ENCODE peak calls at places on chromosome 21, in five cellular contexts. E, W, S, F and U are unnamed samples.

GRCh38 chr21:34703566-34703965 is 34.8 kb downstream of the CLIC6 start:
- DNase-seq in F (no peak), S (no peak), E (no peak), W (no peak), U (no peak)

GRCh38 chr21:17512245-17513213 is at the start of gene CXADR:
- DNase-seq in E (peak; percentile 96), S (peak; percentile 32), W (no peak), F (peak; percentile 24), U (peak; percentile 91)

GRCh38 chr21:39489380-39489924 is 37.7 kb downstream of the SH3BGR start:
- DNase-seq in W (no peak), S (no peak), E (no peak), F (no peak), U (no peak)

GRCh38 chr21:35491920-35492678 is 443.0 kb upstream of the RUNX1 start:
- DNase-seq in W (no peak), E (no peak), F (no peak), S (no peak), U (no peak)

GRCh38 chr21:34534522-34534921 is 22.5 kb upstream of the KCNE1 start:
- DNase-seq in E (no peak), S (peak; percentile 50), F (no peak), W (no peak), U (no peak)

GRCh38 chr21:33898546-33898945 is 17.1 kb downstream of the ATP5PO start:
- DNase-seq in F (no peak), W (no peak), S (peak; percentile 18), E (no peak), U (no peak)

GRCh38 chr21:34363733-34364132 is at the start of gene KCNE2:
- DNase-seq in F (no peak), W (no peak), S (no peak), E (no peak), U (no peak)

GRCh38 chr21:32256873-32257620 is 21.8 kb downstream of the MIS18A start:
- DNase-seq in W (peak; percentile 84), E (peak; percentile 21), F (peak; percentile 94), S (peak; percentile 95), U (peak; percentile 21)

GRCh38 chr21:26091480-26092018 is 79.0 kb downstream of the APP start:
- DNase-seq in S (no peak), F (no peak), W (no peak), E (peak; percentile 76), U (no peak)

GRCh38 chr21:25307489-25307888 is 299.8 kb downstream of the MRPL39 start:
- DNase-seq in F (peak; percentile 41), S (peak; percentile 72), W (no peak), E (no peak), U (no peak)

GRCh38 chr21:32470206-32470605 is 57.7 kb downstream of the EVA1C start:
- DNase-seq in F (no peak), W (no peak), E (no peak), S (no peak), U (no peak)

GRCh38 chr21:37407719-37408455 is 41.3 kb downstream of the DYRK1A start:
- DNase-seq in F (peak; percentile 63), S (peak; percentile 69), W (no peak), E (no peak), U (peak; percentile 49)
- H3K4me1 ChIP-seq in F (peaks cover 18% of the 10 kb centered on the region), S (peaks cover 46% of the 10 kb centered on the region), W (peaks cover 88% of the 10 kb centered on the region), E (peaks cover 7% of the 10 kb centered on the region), U (peaks cover 15% of the 10 kb centered on the region)

GRCh38 chr21:40680311-40680710 is 166.6 kb downstream of the DSCAM start:
- DNase-seq in S (no peak), E (no peak), W (no peak), F (no peak), U (no peak)
- H3K4me3 ChIP-seq in S (no peak overlapping the region), E (no peak overlapping the region), W (no peak overlapping the region), F (no peak overlapping the region), U (no peak overlapping the region)

GRCh38 chr21:45607922-45608295 is 35.6 kb upstream of the PCBP3 start:
- DNase-seq in F (no peak), S (no peak), W (no peak), E (no peak), U (no peak)
- H3K27me3 ChIP-seq in F (no peaks in the 10 kb centered on the region), S (peaks cover 6% of the 10 kb centered on the region), W (peaks cover 35% of the 10 kb centered on the region), E (no peaks in the 10 kb centered on the region), U (peaks cover 5% of the 10 kb centered on the region)

DNA sequence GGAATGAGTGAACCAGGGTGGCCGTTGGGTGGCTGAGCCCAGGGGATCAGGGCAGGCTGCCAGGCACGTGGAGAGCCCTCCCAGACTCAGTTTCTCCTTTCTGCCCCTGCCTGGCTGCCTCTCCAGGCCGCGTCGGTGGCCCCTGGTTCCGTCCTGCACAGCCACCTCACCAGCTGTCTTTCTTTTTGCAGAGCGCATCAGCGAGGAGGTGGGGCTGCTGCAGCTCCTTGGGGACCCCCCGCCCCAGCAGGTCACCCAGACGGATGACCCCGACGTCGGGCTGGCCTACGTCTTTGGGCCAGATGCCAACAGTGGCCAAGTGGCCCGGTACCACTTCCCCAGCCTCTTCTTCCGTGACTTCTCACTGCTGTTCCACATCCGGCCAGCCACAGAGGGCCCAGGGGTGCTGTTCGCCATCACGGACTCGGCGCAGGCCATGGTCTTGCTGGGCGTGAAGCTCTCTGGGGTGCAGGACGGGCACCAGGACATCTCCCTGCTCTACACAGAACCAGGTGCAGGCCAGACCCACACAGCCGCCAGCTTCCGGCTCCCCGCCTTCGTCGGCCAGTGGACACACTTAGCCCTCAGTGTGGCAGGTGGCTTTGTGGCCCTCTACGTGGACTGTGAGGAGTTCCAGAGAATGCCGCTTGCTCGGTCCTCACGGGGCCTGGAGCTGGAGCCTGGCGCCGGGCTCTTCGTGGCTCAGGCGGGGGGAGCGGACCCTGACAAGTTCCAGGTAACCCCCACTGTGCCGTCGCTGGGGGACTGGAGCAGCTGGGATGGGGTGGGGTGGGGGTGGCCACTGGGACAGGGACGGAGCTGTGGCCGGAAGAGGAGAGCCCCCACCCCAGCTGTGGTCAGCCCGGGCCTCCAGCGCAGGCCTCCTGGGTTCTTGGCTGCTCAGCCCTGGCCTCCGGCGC is 63.3 kb downstream of the COL18A1 start:
- DNase-seq in W (no peak), S (no peak), E (no peak), F (no peak), U (no peak)
- H3K4me1 ChIP-seq in W (peaks cover 80% of the 10 kb centered on the region), S (peaks cover 24% of the 10 kb centered on the region), E (no peaks in the 10 kb centered on the region), F (peaks cover 20% of the 10 kb centered on the region), U (no peaks in the 10 kb centered on the region)

DNA sequence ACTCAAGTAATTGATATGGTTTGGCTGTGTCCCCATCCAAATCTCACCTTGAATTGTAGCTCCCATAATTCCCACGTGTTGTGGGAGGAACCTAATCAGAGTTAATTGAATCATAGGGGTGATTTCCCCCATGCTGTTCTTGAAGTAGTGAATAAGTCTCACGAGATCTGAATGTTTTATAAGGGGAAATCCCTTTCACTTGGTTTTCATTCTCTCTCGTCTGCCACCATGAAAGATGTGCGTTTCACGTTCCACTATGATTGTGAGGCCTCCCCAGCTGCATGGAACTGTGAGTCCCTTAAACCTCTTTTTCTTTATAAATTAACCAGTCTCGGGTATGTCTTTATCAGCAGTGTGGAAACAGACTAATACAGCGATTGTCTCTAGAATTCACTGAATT is 135.4 kb downstream of the BACH1 start:
- DNase-seq in W (no peak), E (no peak), S (no peak), F (no peak), U (no peak)
- H3K4me3 ChIP-seq in W (no peak overlapping the region), E (no peak overlapping the region), S (no peak overlapping the region), F (no peak overlapping the region), U (no peak overlapping the region)

DNA sequence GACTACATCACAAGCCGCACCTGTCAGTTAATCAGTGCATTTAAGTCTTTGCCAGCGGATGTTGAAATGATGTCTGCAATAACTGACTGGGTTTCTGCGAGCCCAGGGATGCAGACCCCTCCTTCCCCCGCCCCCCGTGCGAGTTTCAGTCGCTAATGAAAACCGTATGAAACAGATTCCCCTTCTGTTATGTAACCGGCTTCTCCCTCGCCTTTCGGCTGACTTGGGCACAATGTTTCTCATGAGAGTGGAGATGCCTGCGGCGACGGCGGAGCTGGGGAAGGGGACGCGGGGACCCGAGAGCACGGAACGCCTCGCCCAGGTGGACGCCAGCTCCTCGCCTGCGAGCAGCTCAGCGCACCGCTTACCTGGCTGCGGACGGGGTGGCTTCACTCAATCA is 741 bp downstream of the KCNJ6 start:
- DNase-seq in F (no peak), S (no peak), E (peak; percentile 7), W (no peak), U (no peak)
- H3K27me3 ChIP-seq in F (peaks cover 13% of the 10 kb centered on the region), S (peaks cover 31% of the 10 kb centered on the region), E (peaks cover 9% of the 10 kb centered on the region), W (peaks cover 72% of the 10 kb centered on the region), U (no peaks in the 10 kb centered on the region)

GRCh38 chr21:38264581-38264980 is 7.8 kb downstream of the KCNJ15 start:
- DNase-seq in F (peak; percentile 20), W (no peak), S (no peak), E (no peak), U (no peak)

GRCh38 chr21:38267136-38267535 is 10.3 kb downstream of the KCNJ15 start:
- DNase-seq in F (no peak), E (no peak), S (peak; percentile 70), W (no peak), U (no peak)

GRCh38 chr21:38268859-38269566 is 12.2 kb downstream of the KCNJ15 start:
- DNase-seq in E (no peak), S (no peak), W (no peak), F (no peak), U (no peak)

GRCh38 chr21:38267991-38268858 is 11.4 kb downstream of the KCNJ15 start:
- DNase-seq in W (no peak), E (no peak), F (peak; percentile 22), S (peak; percentile 60), U (no peak)

GRCh38 chr21:38266732-38267131 is 9.9 kb downstream of the KCNJ15 start:
- DNase-seq in W (no peak), S (peak; percentile 80), E (no peak), F (peak; percentile 21), U (no peak)
- H3K4me1 ChIP-seq in W (peaks cover 35% of the 10 kb centered on the region), S (peaks cover 63% of the 10 kb centered on the region), E (no peaks in the 10 kb centered on the region), F (peaks cover 13% of the 10 kb centered on the region), U (no peaks in the 10 kb centered on the region)

GRCh38 chr21:16310191-16310590 is 580.4 kb downstream of the USP25 start:
- DNase-seq in E (peak; percentile 5), S (no peak), W (no peak), F (no peak), U (no peak)

GRCh38 chr21:16305686-16306085 is 575.9 kb downstream of the USP25 start:
- DNase-seq in W (no peak), S (peak; percentile 48), E (peak; percentile 32), F (no peak), U (peak; percentile 84)

GRCh38 chr21:16309250-16309971 is 579.6 kb downstream of the USP25 start:
- DNase-seq in E (peak; percentile 38), F (no peak), S (no peak), W (no peak), U (peak; percentile 74)

GRCh38 chr21:16307256-16307655 is 577.5 kb downstream of the USP25 start:
- DNase-seq in W (no peak), F (no peak), S (no peak), E (no peak), U (no peak)

GRCh38 chr21:16308269-16308668 is 578.5 kb downstream of the USP25 start:
- DNase-seq in E (no peak), W (no peak), S (peak; percentile 58), F (peak; percentile 40), U (peak; percentile 94)
- H3K4me3 ChIP-seq in E (no peak overlapping the region), W (peak overlapping the region; percentile 15), S (peak overlapping the region; percentile 74), F (no peak overlapping the region), U (peak overlapping the region; percentile 26)

DNA sequence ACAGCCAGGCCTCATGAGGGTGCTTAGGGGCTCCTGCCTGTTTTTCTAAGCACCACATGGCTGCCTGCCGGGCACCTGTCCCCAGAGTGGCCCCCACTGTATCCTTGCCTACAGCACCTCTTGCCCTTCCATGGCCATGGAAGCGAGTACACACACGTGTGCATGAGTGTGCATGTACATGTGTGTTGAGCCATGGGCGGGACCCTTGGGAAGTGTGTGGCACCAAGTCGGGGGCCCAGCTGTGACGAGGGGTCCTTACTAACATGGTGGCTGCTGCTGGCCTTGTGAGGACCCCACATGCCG is 25.8 kb downstream of the KRTAP10-1 start:
- DNase-seq in S (no peak), W (no peak), F (no peak), E (no peak), U (no peak)
- H3K27me3 ChIP-seq in S (peaks cover 7% of the 10 kb centered on the region), W (peaks cover 27% of the 10 kb centered on the region), F (no peaks in the 10 kb centered on the region), E (no peaks in the 10 kb centered on the region), U (no peaks in the 10 kb centered on the region)